ENCODE peak calls at places on chromosome 10, in seven cellular contexts. Z is BE2C; E is CD8-positive, alpha-beta T cell; B is mucosa of descending colon; N is kidney; T is Right ventricle myocardium inferior; R is HCT116. H is an unnamed sample.

GRCh38 chr10:119713744-119714483 is 11.9 kb upstream of the INPP5F start:
- DNase-seq in R (no peak), T (no peak), Z (peak), E (no peak), B (no peak), N (no peak), H (no peak)

GRCh38 chr10:15515207-15515606 is 144.1 kb upstream of the FAM171A1 start:
- DNase-seq in N (peak), B (peak), R (no peak), Z (no peak), T (no peak), E (no peak), H (no peak)

GRCh38 chr10:35789996-35790395 is 147.9 kb upstream of the FZD8 start:
- DNase-seq in N (no peak), Z (no peak), R (no peak), E (no peak), B (no peak), T (no peak), H (peak)

GRCh38 chr10:114714281-114714741 is 56.2 kb upstream of the ABLIM1 start:
- DNase-seq in N (no peak), B (peak), Z (no peak), E (no peak), T (no peak), R (no peak), H (peak)

GRCh38 chr10:74047304-74047703 is 49.4 kb downstream of the VCL start:
- DNase-seq in T (no peak), B (no peak), E (no peak), N (no peak), R (no peak), Z (no peak), H (peak)

GRCh38 chr10:127384532-127384931 is 164.6 kb upstream of the NPS start:
- DNase-seq in T (no peak), Z (no peak), R (no peak), N (no peak), E (no peak), B (no peak), H (no peak)

GRCh38 chr10:61937631-61938284 is 36.3 kb downstream of the ARID5B start:
- DNase-seq in Z (no peak), B (no peak), N (no peak), R (no peak), T (no peak), E (no peak), H (no peak)

GRCh38 chr10:119541459-119542356 is 811 bp downstream of the RGS10 start:
- DNase-seq in R (no peak), B (peak), Z (no peak), E (peak), T (no peak), N (peak), H (no peak)

GRCh38 chr10:71357792-71358265 is 38.8 kb downstream of the SLC29A3 start:
- DNase-seq in T (no peak), R (no peak), B (no peak), Z (peak), E (no peak), N (peak), H (no peak)

GRCh38 chr10:103765981-103766380 is 89.4 kb downstream of the SH3PXD2A start:
- DNase-seq in Z (peak), T (no peak), N (peak), R (no peak), E (peak), B (no peak), H (no peak)

GRCh38 chr10:15313844-15314243 is 57.2 kb downstream of the FAM171A1 start:
- DNase-seq in R (no peak), E (no peak), N (no peak), B (no peak), T (no peak), Z (peak), H (no peak)

GRCh38 chr10:29039091-29039490 is 249.8 kb upstream of the LYZL1 start:
- DNase-seq in N (no peak), Z (no peak), R (no peak), T (no peak), B (no peak), E (no peak), H (no peak)

GRCh38 chr10:88113232-88113631 is 249.8 kb downstream of the PTEN start:
- DNase-seq in T (peak), E (no peak), B (no peak), N (no peak), R (no peak), Z (no peak), H (no peak)

GRCh38 chr10:43971981-43972380 is 323.3 kb upstream of the ZNF32 start:
- DNase-seq in T (no peak), R (no peak), Z (no peak), N (no peak), E (no peak), B (no peak), H (no peak)

GRCh38 chr10:31962826-31963597 is 34.4 kb upstream of the ARHGAP12 start:
- DNase-seq in E (no peak), R (no peak), T (no peak), Z (no peak), N (no peak), B (no peak), H (no peak)

GRCh38 chr10:69317175-69318086 is 39.1 kb downstream of the HK1 start:
- DNase-seq in R (no peak), B (peak), N (no peak), E (no peak), Z (no peak), T (no peak), H (no peak)

GRCh38 chr10:338176-339037 is 203.2 kb downstream of the ZMYND11 start:
- DNase-seq in B (no peak), N (peak), R (no peak), T (no peak), Z (no peak), E (no peak), H (no peak)

GRCh38 chr10:1274746-1275544 is 218.8 kb downstream of the WDR37 start:
- DNase-seq in Z (no peak), N (no peak), T (no peak), B (no peak), R (no peak), E (no peak), H (no peak)

GRCh38 chr10:52668024-52668423 is 104.6 kb downstream of the MBL2 start:
- DNase-seq in Z (no peak), B (no peak), T (no peak), E (no peak), R (no peak), N (no peak), H (no peak)

GRCh38 chr10:33453081-33453850 is 118.8 kb upstream of the NRP1 start:
- DNase-seq in R (no peak), T (no peak), N (no peak), B (no peak), Z (no peak), E (no peak), H (no peak)

GRCh38 chr10:86258488-86258887 is 108.1 kb downstream of the GRID1 start:
- DNase-seq in B (no peak), Z (no peak), E (no peak), R (no peak), N (no peak), T (no peak), H (no peak)

GRCh38 chr10:26642896-26643653 is 54.4 kb upstream of the PDSS1 start:
- DNase-seq in B (no peak), N (no peak), T (peak), Z (no peak), R (no peak), E (no peak), H (no peak)

GRCh38 chr10:98446656-98447221 is at the start of gene HPS1:
- DNase-seq in B (peak), T (peak), E (peak), N (peak), Z (no peak), R (no peak), H (peak)

GRCh38 chr10:100659361-100660098 is 85.9 kb upstream of the PAX2 start:
- DNase-seq in Z (no peak), R (no peak), B (no peak), T (no peak), E (no peak), N (no peak), H (no peak)

GRCh38 chr10:1130995-1131790 is 75.0 kb downstream of the WDR37 start:
- DNase-seq in R (no peak), B (no peak), T (no peak), N (no peak), Z (no peak), E (no peak), H (no peak)

GRCh38 chr10:93417886-93418285 is 64.2 kb downstream of the MYOF start:
- DNase-seq in N (no peak), Z (no peak), E (no peak), R (no peak), T (no peak), B (no peak), H (no peak)

GRCh38 chr10:124090630-124091209 is 2.7 kb downstream of the CHST15 start:
- DNase-seq in T (no peak), E (no peak), N (no peak), R (no peak), B (no peak), Z (no peak), H (no peak)